ENCODE peak calls at places on chromosomes 7 and 10, in seven cellular contexts. W is fibroblast of lung, H is IMR-90, Z is heart left ventricle, A is HL-60, C is cardiac muscle cell, J is transverse colon. N is an unnamed sample.

GRCh38 chr10:6766061-6766460 is 186.0 kb upstream of the PRKCQ start:
- DNase-seq in Z (no peak), H (peak; percentile 56), A (no peak), C (no peak), J (no peak), W (no peak), N (peak; percentile 84)

GRCh38 chr7:32222251-32222900 is 152.2 kb upstream of the PDE1C start:
- DNase-seq in J (no peak), A (no peak), W (no peak), Z (no peak), H (no peak), C (no peak), N (no peak)

GRCh38 chr10:80614576-80615416 is 77.1 kb downstream of the SH2D4B start:
- DNase-seq in J (no peak), A (no peak), Z (no peak), H (no peak), C (no peak), W (no peak), N (no peak)

GRCh38 chr10:76086571-76087260 is 655.3 kb downstream of the LRMDA start:
- DNase-seq in A (peak; percentile 21), C (no peak), W (peak; percentile 97), Z (no peak), H (peak; percentile 50), J (peak; percentile 76), N (peak; percentile 85)

GRCh38 chr10:114328876-114329275 is 75.4 kb downstream of the AFAP1L2 start:
- DNase-seq in C (no peak), W (no peak), H (no peak), J (no peak), A (no peak), Z (peak; percentile 74), N (peak; percentile 17)

GRCh38 chr10:26737730-26738129 is 40.2 kb downstream of the PDSS1 start:
- DNase-seq in A (peak; percentile 51), Z (no peak), H (peak; percentile 55), J (no peak), C (no peak), W (peak; percentile 36), N (peak; percentile 33)

GRCh38 chr10:114518401-114519305 is 114.4 kb upstream of the AFAP1L2 start:
- DNase-seq in J (no peak), Z (no peak), H (peak; percentile 52), W (no peak), C (no peak), A (no peak), N (no peak)

GRCh38 chr7:107463139-107464078 is 6.4 kb upstream of the GPR22 start:
- DNase-seq in W (peak; percentile 64), A (peak; percentile 44), J (peak; percentile 54), H (peak; percentile 79), C (peak; percentile 61), Z (peak; percentile 58), N (peak; percentile 76)

GRCh38 chr7:43668035-43668434 is 61.3 kb downstream of the COA1 start:
- DNase-seq in A (no peak), C (no peak), W (no peak), Z (no peak), H (no peak), J (no peak), N (no peak)

GRCh38 chr10:97024181-97025073 is 161.3 kb downstream of the SLIT1 start:
- DNase-seq in J (no peak), Z (no peak), H (peak; percentile 93), A (no peak), C (peak; percentile 66), W (peak; percentile 89), N (peak; percentile 27)

GRCh38 chr10:128463991-128464755 is 337.9 kb upstream of the MKI67 start:
- DNase-seq in W (peak; percentile 55), A (no peak), C (no peak), H (peak; percentile 63), Z (peak; percentile 46), J (peak; percentile 29), N (peak; percentile 47)

GRCh38 chr7:135943266-135943889 is 33.8 kb downstream of the MTPN start:
- DNase-seq in Z (no peak), J (no peak), C (no peak), A (no peak), W (peak; percentile 38), H (no peak), N (no peak)

GRCh38 chr10:48472670-48473069 is 132.2 kb downstream of the ARHGAP22 start:
- DNase-seq in H (no peak), A (peak; percentile 49), J (no peak), Z (no peak), W (no peak), C (no peak), N (no peak)

GRCh38 chr7:75963383-75963995 is 30.9 kb downstream of the TMEM120A start:
- DNase-seq in A (no peak), J (no peak), Z (peak; percentile 25), C (peak; percentile 67), H (no peak), W (no peak), N (no peak)

GRCh38 chr10:65950075-65950474 is 975.8 kb upstream of the LRRTM3 start:
- DNase-seq in C (no peak), Z (no peak), W (no peak), J (no peak), A (no peak), H (no peak), N (no peak)

GRCh38 chr10:31343009-31343408 is 24.0 kb downstream of the ZEB1 start:
- DNase-seq in H (no peak), W (no peak), Z (no peak), C (no peak), J (no peak), A (no peak), N (no peak)
- H3K4me3 ChIP-seq in H (no peak overlapping the region), W (no peak overlapping the region), Z (no peak overlapping the region), C (no peak overlapping the region), J (no peak overlapping the region), A (no peak overlapping the region), N (no peak overlapping the region)

GRCh38 chr7:1175597-1175966 is 15.6 kb upstream of the ZFAND2A start:
- DNase-seq in C (no peak), A (no peak), W (no peak), H (no peak), Z (no peak), J (no peak), N (no peak)
- TF ChIP-seq CTCF in C (no peak), A (no peak), W (no peak), H (no peak), Z (no peak), J (no peak), N (no peak)

GRCh38 chr7:74093671-74094223 is 10.1 kb downstream of the LIMK1 start:
- DNase-seq in J (no peak), H (no peak), C (no peak), A (no peak), W (no peak), Z (no peak), N (no peak)

GRCh38 chr7:74092321-74092963 is 8.8 kb downstream of the LIMK1 start:
- DNase-seq in W (no peak), A (no peak), H (no peak), Z (peak; percentile 51), J (peak; percentile 25), C (no peak), N (no peak)

GRCh38 chr7:74092964-74093339 is 9.3 kb downstream of the LIMK1 start:
- DNase-seq in Z (peak; percentile 60), H (peak; percentile 19), J (peak; percentile 61), C (no peak), W (peak; percentile 59), A (peak; percentile 25), N (no peak)

GRCh38 chr7:74097937-74098614 is 14.5 kb downstream of the LIMK1 start:
- DNase-seq in Z (no peak), C (no peak), W (peak; percentile 99), H (peak; percentile 96), J (peak; percentile 24), A (no peak), N (peak; percentile 96)

DNA sequence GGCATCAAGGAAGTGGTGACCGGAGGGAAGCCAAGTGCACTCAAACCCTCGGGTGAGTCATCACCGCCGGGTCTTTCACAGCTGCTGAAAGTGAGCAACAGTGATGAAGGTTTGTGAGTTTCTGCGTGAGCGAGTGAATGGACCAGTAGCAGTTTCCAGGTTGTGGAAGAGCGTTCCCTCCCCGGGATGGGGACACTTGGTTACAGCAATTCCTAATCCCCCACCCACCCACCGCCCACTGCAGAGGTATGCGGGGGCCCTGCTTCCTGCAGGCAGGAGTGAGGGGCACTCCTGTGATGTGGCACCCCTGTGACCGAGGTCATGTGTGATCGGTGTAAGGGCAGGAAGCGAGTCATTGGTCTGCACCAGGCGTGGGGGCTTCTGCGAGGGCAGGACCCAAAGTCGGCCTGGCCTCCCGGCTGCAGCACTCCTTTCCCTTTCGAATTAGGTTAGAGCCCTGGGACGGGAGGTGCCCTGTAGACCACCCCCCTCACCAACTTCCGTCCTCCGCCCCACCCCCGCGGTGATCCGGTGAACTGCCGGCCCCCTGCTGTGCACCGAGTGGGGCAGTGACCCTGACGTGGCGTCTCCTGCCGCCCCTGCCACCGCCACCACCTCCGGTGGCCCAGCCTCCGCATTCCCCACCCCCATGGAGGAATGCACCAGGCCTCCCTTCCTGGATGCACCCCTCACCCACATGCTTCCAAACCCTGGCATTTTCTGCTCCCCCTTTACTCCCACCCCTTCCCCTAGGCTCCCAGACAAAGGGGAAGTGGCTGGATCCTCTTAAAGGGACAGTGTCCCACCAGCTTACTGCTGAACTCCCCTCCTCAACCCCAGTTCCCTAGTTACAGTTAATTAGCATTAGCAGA is 10.9 kb downstream of the LIMK1 start:
- DNase-seq in W (peak; percentile 97), C (peak; percentile 35), Z (peak; percentile 66), J (peak; percentile 78), A (peak; percentile 88), H (peak; percentile 95), N (peak; percentile 93)
- H3K4me3 ChIP-seq in W (peak overlapping the region; percentile 42), C (peak overlapping the region; percentile 17), Z (peak overlapping the region; percentile 67), J (peak overlapping the region; percentile 38), A (peak overlapping the region; percentile 51), H (peak overlapping the region; percentile 21), N (peak overlapping the region; percentile 42)

DNA sequence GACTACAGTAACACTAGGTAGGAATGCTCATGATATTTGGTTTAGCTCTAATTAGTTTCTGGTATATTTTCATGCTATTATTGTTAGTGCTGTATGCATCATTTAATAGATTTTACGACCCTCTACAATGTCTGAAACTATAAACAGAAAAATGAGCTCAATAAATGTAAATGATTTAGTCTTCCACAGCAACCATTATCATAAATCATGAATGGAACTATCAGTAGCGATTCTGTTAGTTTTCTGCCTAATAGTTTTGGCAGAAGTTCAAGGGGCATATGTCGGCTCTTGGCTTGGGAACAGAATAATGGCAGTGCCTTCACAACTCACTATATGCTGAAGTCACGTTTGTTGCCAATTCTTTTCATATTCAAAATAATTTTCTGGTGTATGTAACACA is 494.8 kb downstream of the PARD3 start:
- DNase-seq in J (no peak), C (no peak), Z (no peak), A (no peak), H (no peak), W (no peak), N (no peak)
- TF ChIP-seq CTCF in J (no peak), C (no peak), Z (no peak), A (no peak), H (no peak), W (no peak), N (no peak)